ENCODE peak calls at places on chromosomes 6 and 20, in six cellular contexts. One of them, this sample, is unnamed.

GRCh38 chr6:150734235-150734634 is 131.3 kb upstream of the MTHFD1L start:
- DNase-seq in pancreas: no peak
- DNase-seq in psoas muscle: no peak
- DNase-seq in left ventricle myocardium inferior: no peak
- DNase-seq in coronary artery: no peak
- DNase-seq in cardiac fibroblast: no peak
- DNase-seq in this sample: no peak

GRCh38 chr20:9457055-9457454 is 57.3 kb upstream of the LAMP5 start:
- DNase-seq in pancreas: no peak
- DNase-seq in psoas muscle: no peak
- DNase-seq in left ventricle myocardium inferior: no peak
- DNase-seq in coronary artery: no peak
- DNase-seq in cardiac fibroblast: no peak
- DNase-seq in this sample: no peak

GRCh38 chr6:32947552-32948465 is 5.1 kb downstream of the HLA-DMA start:
- DNase-seq in pancreas: no peak
- DNase-seq in psoas muscle: no peak
- DNase-seq in left ventricle myocardium inferior: no peak
- DNase-seq in coronary artery: no peak
- DNase-seq in cardiac fibroblast: peak; percentile 43
- DNase-seq in this sample: peak; percentile 44

GRCh38 chr6:122712864-122713612 is 66.5 kb upstream of the FABP7 start:
- DNase-seq in pancreas: no peak
- DNase-seq in psoas muscle: no peak
- DNase-seq in left ventricle myocardium inferior: no peak
- DNase-seq in coronary artery: no peak
- DNase-seq in cardiac fibroblast: no peak
- DNase-seq in this sample: no peak

GRCh38 chr6:160767019-160767646 is 65.1 kb downstream of the PLG start:
- DNase-seq in pancreas: peak; percentile 93
- DNase-seq in psoas muscle: peak; percentile 59
- DNase-seq in left ventricle myocardium inferior: peak; percentile 57
- DNase-seq in coronary artery: peak; percentile 76
- DNase-seq in cardiac fibroblast: peak; percentile 55
- DNase-seq in this sample: no peak

GRCh38 chr20:50721881-50722281 is 9.5 kb upstream of the PARD6B start:
- DNase-seq in pancreas: peak; percentile 13
- DNase-seq in psoas muscle: peak; percentile 91
- DNase-seq in left ventricle myocardium inferior: peak; percentile 57
- DNase-seq in coronary artery: peak; percentile 93
- DNase-seq in cardiac fibroblast: peak; percentile 18
- DNase-seq in this sample: no peak

GRCh38 chr6:169310983-169311382 is 57.3 kb upstream of the THBS2 start:
- DNase-seq in pancreas: no peak
- DNase-seq in psoas muscle: no peak
- DNase-seq in left ventricle myocardium inferior: no peak
- DNase-seq in coronary artery: no peak
- DNase-seq in cardiac fibroblast: no peak
- DNase-seq in this sample: no peak

GRCh38 chr6:35736293-35736894 is 438 bp upstream of the ARMC12 start:
- DNase-seq in pancreas: peak; percentile 85
- DNase-seq in psoas muscle: peak; percentile 84
- DNase-seq in left ventricle myocardium inferior: peak; percentile 78
- DNase-seq in coronary artery: peak; percentile 85
- DNase-seq in cardiac fibroblast: peak; percentile 75
- DNase-seq in this sample: peak; percentile 26

GRCh38 chr20:32528291-32528891 is 56.7 kb downstream of the NOL4L start:
- DNase-seq in pancreas: peak; percentile 73
- DNase-seq in psoas muscle: no peak
- DNase-seq in left ventricle myocardium inferior: peak; percentile 73
- DNase-seq in coronary artery: no peak
- DNase-seq in cardiac fibroblast: no peak
- DNase-seq in this sample: no peak

GRCh38 chr20:56595746-56596478 is 33.2 kb upstream of the TFAP2C start:
- DNase-seq in pancreas: no peak
- DNase-seq in psoas muscle: no peak
- DNase-seq in left ventricle myocardium inferior: no peak
- DNase-seq in coronary artery: no peak
- DNase-seq in cardiac fibroblast: no peak
- DNase-seq in this sample: no peak

GRCh38 chr6:146892613-146893401 is 294.0 kb downstream of the ADGB start:
- DNase-seq in pancreas: no peak
- DNase-seq in psoas muscle: no peak
- DNase-seq in left ventricle myocardium inferior: no peak
- DNase-seq in coronary artery: no peak
- DNase-seq in cardiac fibroblast: peak; percentile 70
- DNase-seq in this sample: peak; percentile 67

GRCh38 chr6:16336056-16336810 is 97.8 kb downstream of the GMPR start:
- DNase-seq in pancreas: no peak
- DNase-seq in psoas muscle: no peak
- DNase-seq in left ventricle myocardium inferior: no peak
- DNase-seq in coronary artery: no peak
- DNase-seq in cardiac fibroblast: no peak
- DNase-seq in this sample: no peak
- TF ChIP-seq CTCF in pancreas: no peak
- TF ChIP-seq CTCF in psoas muscle: no peak
- TF ChIP-seq CTCF in left ventricle myocardium inferior: no peak
- TF ChIP-seq CTCF in coronary artery: no peak
- TF ChIP-seq CTCF in cardiac fibroblast: no peak
- TF ChIP-seq CTCF in this sample: peak; percentile 22

GRCh38 chr6:292506-293184 is 358 bp downstream of the DUSP22 start:
- DNase-seq in pancreas: peak; percentile 83
- DNase-seq in psoas muscle: peak; percentile 84
- DNase-seq in left ventricle myocardium inferior: peak; percentile 75
- DNase-seq in coronary artery: peak; percentile 83
- DNase-seq in cardiac fibroblast: peak; percentile 41
- DNase-seq in this sample: peak; percentile 29
- TF ChIP-seq CTCF in pancreas: no peak
- TF ChIP-seq CTCF in psoas muscle: no peak
- TF ChIP-seq CTCF in left ventricle myocardium inferior: no peak
- TF ChIP-seq CTCF in coronary artery: no peak
- TF ChIP-seq CTCF in cardiac fibroblast: no peak
- TF ChIP-seq CTCF in this sample: no peak

GRCh38 chr6:139927236-139927635 is 552.8 kb upstream of the CITED2 start:
- DNase-seq in pancreas: no peak
- DNase-seq in psoas muscle: no peak
- DNase-seq in left ventricle myocardium inferior: no peak
- DNase-seq in coronary artery: no peak
- DNase-seq in cardiac fibroblast: peak; percentile 87
- DNase-seq in this sample: peak; percentile 81
- TF ChIP-seq CTCF in pancreas: no peak
- TF ChIP-seq CTCF in psoas muscle: no peak
- TF ChIP-seq CTCF in left ventricle myocardium inferior: no peak
- TF ChIP-seq CTCF in coronary artery: no peak
- TF ChIP-seq CTCF in cardiac fibroblast: peak; percentile 20
- TF ChIP-seq CTCF in this sample: peak; percentile 71

DNA sequence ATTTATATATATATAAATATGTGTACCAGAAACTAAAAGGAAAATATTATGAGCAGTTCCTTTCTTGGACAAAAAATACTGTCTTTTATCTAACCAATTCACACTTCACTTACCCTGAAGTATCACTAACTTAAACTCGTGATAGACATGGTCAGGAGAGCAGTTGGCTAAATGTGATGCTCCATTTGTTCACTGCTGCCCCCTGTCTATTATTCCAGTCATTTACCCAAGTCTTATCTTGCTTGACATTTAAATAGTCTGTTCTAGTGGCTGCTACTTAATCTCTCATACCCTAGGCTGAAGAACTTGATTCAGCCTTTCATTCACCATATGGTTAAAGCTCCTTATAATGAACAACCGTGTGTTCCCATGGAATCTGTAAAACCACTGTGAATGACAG is 789.6 kb upstream of the EYS start:
- DNase-seq in pancreas: no peak
- DNase-seq in psoas muscle: no peak
- DNase-seq in left ventricle myocardium inferior: no peak
- DNase-seq in coronary artery: no peak
- DNase-seq in cardiac fibroblast: no peak
- DNase-seq in this sample: no peak
- TF ChIP-seq CTCF in pancreas: no peak
- TF ChIP-seq CTCF in psoas muscle: no peak
- TF ChIP-seq CTCF in left ventricle myocardium inferior: no peak
- TF ChIP-seq CTCF in coronary artery: no peak
- TF ChIP-seq CTCF in cardiac fibroblast: no peak
- TF ChIP-seq CTCF in this sample: peak; percentile 18

GRCh38 chr6:149493697-149494334 is 9.0 kb upstream of the ZC3H12D start:
- DNase-seq in pancreas: no peak
- DNase-seq in psoas muscle: no peak
- DNase-seq in left ventricle myocardium inferior: no peak
- DNase-seq in coronary artery: no peak
- DNase-seq in cardiac fibroblast: no peak
- DNase-seq in this sample: no peak
- TF ChIP-seq CTCF in pancreas: no peak
- TF ChIP-seq CTCF in psoas muscle: no peak
- TF ChIP-seq CTCF in left ventricle myocardium inferior: no peak
- TF ChIP-seq CTCF in coronary artery: no peak
- TF ChIP-seq CTCF in cardiac fibroblast: no peak
- TF ChIP-seq CTCF in this sample: no peak